ENCODE peak calls at places on chromosome 12, in nine cellular contexts. G is stomach; C is fibroblast of pulmonary artery; Q is CD8-positive, alpha-beta T cell; T is endodermal cell; E is HCT116; Z is CD8-positive, alpha-beta memory T cell; X is thyroid gland; I is GM06990. D is an unnamed sample.
A peak's percentile ranks its signal among the peaks of the same experiment; 100 is the strongest.

GRCh38 chr12:10716704-10717315 is 6.3 kb downstream of the YBX3 start:
- DNase-seq in G (peak; percentile 73), C (peak; percentile 93), Q (no peak), T (peak; percentile 87), E (peak; percentile 75), Z (no peak), X (peak; percentile 45), I (no peak), D (no peak)

GRCh38 chr12:19547258-19547657 is 108.0 kb downstream of the AEBP2 start:
- DNase-seq in G (no peak), C (peak; percentile 85), Q (no peak), T (no peak), E (no peak), Z (no peak), X (no peak), I (no peak), D (no peak)

GRCh38 chr12:68317047-68317667 is 15.0 kb downstream of the MDM1 start:
- DNase-seq in G (no peak), C (peak; percentile 81), Q (peak; percentile 52), T (no peak), E (peak; percentile 27), Z (peak; percentile 38), X (peak; percentile 32), I (no peak), D (peak; percentile 26)

GRCh38 chr12:32549675-32550079 is 129.4 kb upstream of the DNM1L start:
- DNase-seq in G (no peak), C (no peak), Q (no peak), T (peak; percentile 48), E (no peak), Z (no peak), X (peak; percentile 83), I (no peak), D (no peak)

GRCh38 chr12:112340983-112341840 is 41.0 kb downstream of the HECTD4 start:
- DNase-seq in G (no peak), C (no peak), Q (no peak), T (no peak), E (no peak), Z (no peak), X (no peak), I (no peak), D (no peak)

GRCh38 chr12:91902860-91903683 is 242.6 kb downstream of the BTG1 start:
- DNase-seq in G (no peak), C (no peak), Q (no peak), T (no peak), E (no peak), Z (no peak), X (no peak), I (no peak), D (no peak)

GRCh38 chr12:82470906-82471512 is 112.7 kb downstream of the METTL25 start:
- DNase-seq in G (no peak), C (no peak), Q (no peak), T (peak; percentile 52), E (no peak), Z (no peak), X (no peak), I (no peak), D (no peak)

GRCh38 chr12:91381309-91381804 is 198.7 kb upstream of the DCN start:
- DNase-seq in G (peak; percentile 48), C (peak; percentile 92), Q (no peak), T (peak; percentile 94), E (no peak), Z (no peak), X (peak; percentile 71), I (peak; percentile 7), D (no peak)

GRCh38 chr12:2443766-2444165 is 351.0 kb upstream of the FKBP4 start:
- DNase-seq in G (no peak), C (no peak), Q (no peak), T (no peak), E (no peak), Z (no peak), X (no peak), I (no peak), D (no peak)

GRCh38 chr12:57836442-57837375 is 9.8 kb downstream of the CTDSP2 start:
- DNase-seq in G (peak; percentile 63), C (peak; percentile 94), Q (peak; percentile 60), T (peak; percentile 78), E (no peak), Z (peak; percentile 39), X (peak; percentile 78), I (peak; percentile 66), D (no peak)

GRCh38 chr12:93766802-93767523 is 89.8 kb downstream of the CRADD start:
- DNase-seq in G (no peak), C (peak; percentile 85), Q (no peak), T (no peak), E (no peak), Z (peak; percentile 6), X (peak; percentile 41), I (no peak), D (no peak)

GRCh38 chr12:15580431-15580830 is 208.8 kb downstream of the EPS8 start:
- DNase-seq in G (no peak), C (no peak), Q (peak; percentile 59), T (no peak), E (no peak), Z (no peak), X (no peak), I (no peak), D (no peak)

GRCh38 chr12:105317453-105317852 is 13.0 kb upstream of the C12orf75 start:
- DNase-seq in G (no peak), C (no peak), Q (no peak), T (no peak), E (no peak), Z (no peak), X (no peak), I (no peak), D (no peak)

GRCh38 chr12:64907097-64907496 is 82.7 kb downstream of the TBC1D30 start:
- DNase-seq in G (no peak), C (no peak), Q (no peak), T (no peak), E (no peak), Z (no peak), X (no peak), I (no peak), D (no peak)

GRCh38 chr12:30985814-30986452 is 59.4 kb downstream of the TSPAN11 start:
- DNase-seq in G (peak; percentile 59), C (peak; percentile 60), Q (no peak), T (peak; percentile 94), E (peak; percentile 27), Z (no peak), X (peak; percentile 50), I (peak; percentile 30), D (no peak)

GRCh38 chr12:122982494-122982850 is 2.0 kb downstream of the ARL6IP4 start:
- DNase-seq in G (no peak), C (no peak), Q (no peak), T (no peak), E (no peak), Z (no peak), X (no peak), I (no peak), D (no peak)

DNA sequence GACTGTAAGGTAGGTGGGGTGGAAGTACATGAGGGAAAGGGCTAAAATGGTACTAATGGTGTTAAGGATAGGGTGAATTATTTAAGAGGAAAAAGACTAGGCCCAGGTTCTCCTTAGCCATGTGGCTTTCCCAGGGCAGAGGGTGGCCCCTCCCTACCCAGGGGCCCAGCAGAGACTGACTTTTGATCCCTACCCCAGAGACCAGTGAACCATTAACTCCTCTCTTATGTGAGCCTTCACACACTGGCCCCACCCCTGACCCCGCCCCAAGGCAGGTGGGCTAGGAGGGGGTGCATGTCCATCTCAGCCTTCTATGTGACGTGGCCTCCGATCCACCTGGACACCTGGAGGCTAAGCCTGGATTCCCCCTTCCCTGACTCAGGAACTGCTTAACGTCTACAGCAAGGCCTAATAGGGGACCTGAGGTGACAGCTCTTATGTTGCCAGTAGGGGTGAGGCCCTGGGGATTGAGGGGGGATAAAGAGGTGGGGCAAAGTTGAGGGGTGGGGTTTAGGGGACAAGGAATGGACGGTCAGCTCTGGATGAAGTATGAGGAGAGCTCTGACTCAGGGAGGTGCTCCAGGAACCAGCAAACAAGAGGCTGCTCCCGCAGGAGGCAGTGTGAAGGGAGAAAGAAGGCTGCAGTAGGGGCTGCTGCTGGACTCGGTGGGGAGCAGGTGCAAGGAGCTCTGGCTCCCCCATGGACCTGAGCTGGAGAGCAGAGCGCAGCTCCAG is 765 bp downstream of the SLC39A5 start:
- DNase-seq in G (no peak), C (no peak), Q (no peak), T (no peak), E (no peak), Z (no peak), X (no peak), I (no peak), D (no peak)
- H3K4me3 ChIP-seq in G (no peak overlapping the region), C (no peak overlapping the region), Q (no peak overlapping the region), T (no peak overlapping the region), E (no peak overlapping the region), Z (no peak overlapping the region), X (no peak overlapping the region), I (no peak overlapping the region), D (no peak overlapping the region)

GRCh38 chr12:116597886-116598285 is 38.7 kb downstream of the MAP1LC3B2 start:
- DNase-seq in G (no peak), C (no peak), Q (no peak), T (no peak), E (no peak), Z (no peak), X (no peak), I (no peak), D (no peak)

GRCh38 chr12:116601524-116601923 is 42.3 kb downstream of the MAP1LC3B2 start:
- DNase-seq in G (no peak), C (no peak), Q (no peak), T (no peak), E (no peak), Z (no peak), X (no peak), I (no peak), D (no peak)

GRCh38 chr12:116600959-116601358 is 41.8 kb downstream of the MAP1LC3B2 start:
- DNase-seq in G (no peak), C (no peak), Q (no peak), T (no peak), E (no peak), Z (no peak), X (no peak), I (no peak), D (no peak)

GRCh38 chr12:116599285-116600122 is 40.3 kb downstream of the MAP1LC3B2 start:
- DNase-seq in G (peak; percentile 82), C (peak; percentile 77), Q (peak; percentile 81), T (peak; percentile 96), E (peak; percentile 26), Z (peak; percentile 21), X (peak; percentile 88), I (peak; percentile 49), D (no peak)

GRCh38 chr12:116598341-116599284 is 39.4 kb downstream of the MAP1LC3B2 start:
- DNase-seq in G (no peak), C (no peak), Q (no peak), T (peak; percentile 73), E (no peak), Z (no peak), X (peak; percentile 62), I (no peak), D (no peak)
- H3K4me3 ChIP-seq in G (peak overlapping the region; percentile 30), C (no peak overlapping the region), Q (no peak overlapping the region), T (peak overlapping the region; percentile 10), E (no peak overlapping the region), Z (no peak overlapping the region), X (no peak overlapping the region), I (no peak overlapping the region), D (no peak overlapping the region)

GRCh38 chr12:38543151-38543550 is 226.6 kb downstream of the ALG10B start:
- DNase-seq in G (no peak), C (no peak), Q (no peak), T (peak; percentile 88), E (no peak), Z (no peak), X (peak; percentile 52), I (no peak), D (no peak)
- H3K4me3 ChIP-seq in G (no peak overlapping the region), C (no peak overlapping the region), Q (no peak overlapping the region), T (peak overlapping the region; percentile 6), E (no peak overlapping the region), Z (no peak overlapping the region), X (no peak overlapping the region), I (no peak overlapping the region), D (no peak overlapping the region)

GRCh38 chr12:124388038-124388676 is 93.3 kb downstream of the RFLNA start:
- DNase-seq in G (no peak), C (no peak), Q (no peak), T (no peak), E (no peak), Z (no peak), X (no peak), I (no peak), D (no peak)
- H3K4me3 ChIP-seq in G (peak overlapping the region; percentile 50), C (peak overlapping the region; percentile 66), Q (no peak overlapping the region), T (no peak overlapping the region), E (no peak overlapping the region), Z (no peak overlapping the region), X (no peak overlapping the region), I (no peak overlapping the region), D (no peak overlapping the region)